ENCODE peak calls at places on chromosomes 13 and 19, in seven cellular contexts. W is upper lobe of left lung; G is SK-N-SH; C is CD8-positive, alpha-beta T cell; N is CD4-positive, alpha-beta T cell; E is tibial artery; H is AG04450. Z is an unnamed sample. For H3K27me3, the result is how much of the 10 kb centered on the place peaks cover.

GRCh38 chr13:102798653-102799543 is at the start of the genes BIVM and POGLUT2:
- DNase-seq in G (peak), H (peak), C (peak), N (peak), E (peak), W (peak), Z (peak)

GRCh38 chr13:79241697-79242096 is 164.4 kb downstream of the RBM26 start:
- DNase-seq in H (no peak), W (no peak), N (no peak), C (no peak), E (no peak), G (no peak), Z (no peak)

GRCh38 chr13:25174304-25174703 is 2.2 kb upstream of the AMER2 start:
- DNase-seq in H (no peak), E (no peak), G (no peak), N (no peak), W (no peak), C (no peak), Z (no peak)

GRCh38 chr19:34962281-34962944 is 1.6 kb downstream of the ZNF792 start:
- DNase-seq in G (peak), H (no peak), C (peak), E (no peak), N (no peak), W (no peak), Z (no peak)

GRCh38 chr13:36822786-36823185 is 3.8 kb downstream of the RFXAP start:
- DNase-seq in E (no peak), C (no peak), W (no peak), H (no peak), G (no peak), N (no peak), Z (no peak)

GRCh38 chr19:40633207-40633606 is 32.0 kb downstream of the LTBP4 start:
- DNase-seq in W (no peak), G (no peak), C (no peak), H (peak), E (no peak), N (no peak), Z (no peak)

GRCh38 chr19:33397536-33398360 is 24.2 kb downstream of the CEBPG start:
- DNase-seq in G (peak), N (no peak), E (peak), H (no peak), C (no peak), W (no peak), Z (no peak)

GRCh38 chr13:73133536-73133935 is 74.7 kb downstream of the KLF5 start:
- DNase-seq in G (no peak), N (no peak), C (no peak), W (no peak), E (no peak), H (no peak), Z (no peak)

GRCh38 chr19:13881231-13881691 is 4.3 kb downstream of the NANOS3 start:
- DNase-seq in W (no peak), H (no peak), E (no peak), G (peak), C (no peak), N (no peak), Z (no peak)

GRCh38 chr13:76038920-76039716 is 403.0 kb downstream of the LMO7 start:
- DNase-seq in H (no peak), C (no peak), E (no peak), G (no peak), W (no peak), N (no peak), Z (no peak)

GRCh38 chr19:13880059-13880672 is 3.2 kb downstream of the NANOS3 start:
- DNase-seq in C (peak), N (peak), G (peak), W (peak), H (peak), E (peak), Z (peak)

GRCh38 chr13:75740008-75740407 is 103.9 kb downstream of the LMO7 start:
- DNase-seq in N (no peak), G (no peak), W (no peak), H (no peak), E (no peak), C (no peak), Z (no peak)

GRCh38 chr19:10009269-10009665 is 1.0 kb downstream of the COL5A3 start:
- DNase-seq in E (peak), H (peak), W (no peak), C (peak), N (peak), G (peak), Z (peak)

GRCh38 chr13:32378012-32378411 is 49.9 kb downstream of the N4BP2L1 start:
- DNase-seq in G (no peak), H (no peak), E (no peak), W (no peak), C (no peak), N (no peak), Z (no peak)

GRCh38 chr19:46134527-46134926 is 10.0 kb upstream of the IGFL3 start:
- DNase-seq in G (no peak), N (no peak), C (no peak), E (no peak), W (no peak), H (peak), Z (no peak)

GRCh38 chr13:78604782-78605611 is 1.6 kb upstream of the POU4F1 start:
- DNase-seq in N (no peak), H (no peak), G (peak), E (no peak), C (no peak), W (no peak), Z (no peak)

GRCh38 chr13:25699056-25699455 is 327.3 kb downstream of the ATP8A2 start:
- DNase-seq in N (no peak), E (no peak), G (no peak), H (no peak), W (no peak), C (no peak), Z (no peak)

GRCh38 chr19:37077615-37077928 is 661 bp upstream of the ZNF420 start:
- DNase-seq in C (no peak), N (no peak), G (no peak), W (no peak), E (no peak), H (no peak), Z (no peak)

GRCh38 chr13:80341098-80341701 is at the start of gene SPRY2:
- DNase-seq in G (peak), H (peak), C (no peak), E (peak), N (no peak), W (peak), Z (peak)

GRCh38 chr13:80342541-80343371 is 1.8 kb upstream of the SPRY2 start:
- DNase-seq in E (peak), G (peak), C (peak), N (no peak), W (peak), H (no peak), Z (peak)

GRCh38 chr13:80339841-80340642 is 884 bp downstream of the SPRY2 start:
- DNase-seq in H (no peak), E (peak), W (peak), N (no peak), G (peak), C (no peak), Z (peak)

GRCh38 chr13:80340643-80341097 is 256 bp downstream of the SPRY2 start:
- DNase-seq in W (peak), N (no peak), H (no peak), G (no peak), E (peak), C (no peak), Z (no peak)

GRCh38 chr13:80341771-80342271 is 895 bp upstream of the SPRY2 start:
- DNase-seq in E (peak), W (peak), C (no peak), N (no peak), H (no peak), G (peak), Z (peak)
- H3K27ac ChIP-seq in E (peak), W (peak), C (no peak), N (no peak), H (peak), G (peak), Z (peak)

GRCh38 chr13:49516467-49516866 is 20.7 kb downstream of the PHF11 start:
- DNase-seq in E (no peak), H (no peak), C (no peak), N (no peak), W (no peak), G (no peak), Z (no peak)

GRCh38 chr13:49521216-49521615 is 25.5 kb downstream of the PHF11 start:
- DNase-seq in W (no peak), G (no peak), E (no peak), H (no peak), N (no peak), C (no peak), Z (no peak)

GRCh38 chr13:49512578-49512977 is 16.8 kb downstream of the PHF11 start:
- DNase-seq in C (no peak), E (no peak), G (no peak), W (no peak), H (no peak), N (no peak), Z (no peak)

DNA sequence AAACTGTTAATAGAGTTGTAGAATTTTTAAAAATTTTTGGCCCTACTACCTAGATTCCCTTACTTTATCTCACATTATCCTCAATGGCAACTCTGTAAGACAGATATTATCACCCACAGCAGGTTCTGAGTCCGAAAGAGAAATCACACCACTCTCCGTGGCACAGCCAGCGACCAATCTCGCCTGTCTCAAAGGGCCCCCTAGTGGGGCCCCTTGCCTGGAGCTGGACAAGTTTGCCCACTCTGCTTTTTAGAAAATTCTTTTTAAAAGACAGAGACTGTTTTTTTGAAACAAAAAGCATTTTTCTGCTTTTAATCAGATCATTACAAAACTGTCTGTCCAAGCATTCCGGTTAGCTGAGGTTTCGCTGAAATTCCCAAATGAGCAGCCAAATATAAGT is 21.7 kb downstream of the PHF11 start:
- DNase-seq in G (no peak), C (no peak), E (no peak), H (no peak), N (no peak), W (no peak), Z (no peak)
- TF ChIP-seq CTCF in G (peak), C (peak), E (no peak), H (peak), N (peak), W (no peak), Z (peak)

GRCh38 chr19:30236587-30236986 is 135.6 kb upstream of the ZNF536 start:
- DNase-seq in E (no peak), G (no peak), C (no peak), N (no peak), H (no peak), W (no peak), Z (no peak)
- H3K27me3 ChIP-seq in E (half or more), G (under half), C (under half), N (under half), H (under half), W (under half), Z (half or more)

GRCh38 chr19:16527334-16527935 is 14.8 kb downstream of the CHERP start:
- DNase-seq in H (no peak), G (no peak), N (no peak), C (no peak), W (no peak), E (no peak), Z (no peak)
- H3K27ac ChIP-seq in H (no peak), G (no peak), N (no peak), C (no peak), W (no peak), E (no peak), Z (no peak)

GRCh38 chr13:50268500-50268899 is 253.3 kb downstream of the KCNRG start:
- DNase-seq in N (no peak), G (peak), E (no peak), W (no peak), H (no peak), C (no peak), Z (no peak)
- TF ChIP-seq CTCF in N (peak), G (peak), E (no peak), W (no peak), H (peak), C (no peak), Z (no peak)

GRCh38 chr19:50916069-50916468 is 4.9 kb upstream of the KLK4 start:
- DNase-seq in G (no peak), E (no peak), N (no peak), W (no peak), H (no peak), C (no peak), Z (no peak)
- H3K27me3 ChIP-seq in G (half or more), E (under half), N (half or more), W (under half), H (under half), C (under half), Z (half or more)

Z was measured in left ventricle myocardium inferior.